ENCODE peak calls at places on chromosomes 16 and 17, in seven cellular contexts. One of them, this sample, is unnamed.
A peak's percentile ranks its signal among the peaks of the same experiment; 100 is the strongest.

GRCh38 chr17:42679001-42679491 is 2.3 kb upstream of the PLEKHH3 start:
- DNase-seq in stimulated activated naive CD8-positive, alpha-beta T cell treated with anti-CD3 and anti-CD28 coated beads, Interleukin-15, Interleukin-2, amounts not matched to agents 100 U/mL and 50 U/mL, for 24 hours: peak; percentile 53
- DNase-seq in T-helper 1 cell: peak; percentile 71
- DNase-seq in EH: peak; percentile 39
- DNase-seq in endodermal cell: peak; percentile 88
- DNase-seq in H9: peak; percentile 72
- DNase-seq in G401: peak; percentile 68
- DNase-seq in this sample: peak; percentile 66

GRCh38 chr16:17347624-17348023 is 123.1 kb downstream of the XYLT1 start:
- DNase-seq in stimulated activated naive CD8-positive, alpha-beta T cell treated with anti-CD3 and anti-CD28 coated beads, Interleukin-15, Interleukin-2, amounts not matched to agents 100 U/mL and 50 U/mL, for 24 hours: no peak
- DNase-seq in T-helper 1 cell: no peak
- DNase-seq in EH: no peak
- DNase-seq in endodermal cell: no peak
- DNase-seq in H9: no peak
- DNase-seq in G401: no peak
- DNase-seq in this sample: no peak

GRCh38 chr16:76656951-76657498 is 379.8 kb downstream of the CNTNAP4 start:
- DNase-seq in stimulated activated naive CD8-positive, alpha-beta T cell treated with anti-CD3 and anti-CD28 coated beads, Interleukin-15, Interleukin-2, amounts not matched to agents 100 U/mL and 50 U/mL, for 24 hours: no peak
- DNase-seq in T-helper 1 cell: no peak
- DNase-seq in EH: no peak
- DNase-seq in endodermal cell: no peak
- DNase-seq in H9: no peak
- DNase-seq in G401: no peak
- DNase-seq in this sample: no peak

GRCh38 chr17:40443988-40444899 is 994 bp downstream of the IGFBP4 start:
- DNase-seq in stimulated activated naive CD8-positive, alpha-beta T cell treated with anti-CD3 and anti-CD28 coated beads, Interleukin-15, Interleukin-2, amounts not matched to agents 100 U/mL and 50 U/mL, for 24 hours: no peak
- DNase-seq in T-helper 1 cell: no peak
- DNase-seq in EH: peak; percentile 37
- DNase-seq in endodermal cell: peak; percentile 76
- DNase-seq in H9: no peak
- DNase-seq in G401: no peak
- DNase-seq in this sample: no peak

GRCh38 chr17:3534881-3535252 is 22.7 kb downstream of the TRPV3 start:
- DNase-seq in stimulated activated naive CD8-positive, alpha-beta T cell treated with anti-CD3 and anti-CD28 coated beads, Interleukin-15, Interleukin-2, amounts not matched to agents 100 U/mL and 50 U/mL, for 24 hours: no peak
- DNase-seq in T-helper 1 cell: peak; percentile 10
- DNase-seq in EH: peak; percentile 66
- DNase-seq in endodermal cell: peak; percentile 87
- DNase-seq in H9: peak; percentile 90
- DNase-seq in G401: peak; percentile 63
- DNase-seq in this sample: peak; percentile 59

GRCh38 chr17:46910179-46910927 is 12.6 kb upstream of the GOSR2 start:
- DNase-seq in stimulated activated naive CD8-positive, alpha-beta T cell treated with anti-CD3 and anti-CD28 coated beads, Interleukin-15, Interleukin-2, amounts not matched to agents 100 U/mL and 50 U/mL, for 24 hours: no peak
- DNase-seq in T-helper 1 cell: no peak
- DNase-seq in EH: no peak
- DNase-seq in endodermal cell: no peak
- DNase-seq in H9: no peak
- DNase-seq in G401: no peak
- DNase-seq in this sample: no peak

GRCh38 chr17:56367381-56367780 is 214.1 kb downstream of the ANKFN1 start:
- DNase-seq in stimulated activated naive CD8-positive, alpha-beta T cell treated with anti-CD3 and anti-CD28 coated beads, Interleukin-15, Interleukin-2, amounts not matched to agents 100 U/mL and 50 U/mL, for 24 hours: no peak
- DNase-seq in T-helper 1 cell: no peak
- DNase-seq in EH: no peak
- DNase-seq in endodermal cell: peak; percentile 67
- DNase-seq in H9: no peak
- DNase-seq in G401: no peak
- DNase-seq in this sample: no peak

GRCh38 chr16:49213594-49213993 is 68.0 kb downstream of the CBLN1 start:
- DNase-seq in stimulated activated naive CD8-positive, alpha-beta T cell treated with anti-CD3 and anti-CD28 coated beads, Interleukin-15, Interleukin-2, amounts not matched to agents 100 U/mL and 50 U/mL, for 24 hours: no peak
- DNase-seq in T-helper 1 cell: no peak
- DNase-seq in EH: no peak
- DNase-seq in endodermal cell: peak; percentile 70
- DNase-seq in H9: peak; percentile 50
- DNase-seq in G401: no peak
- DNase-seq in this sample: no peak

GRCh38 chr17:44065668-44066203 is 735 bp downstream of the LSM12 start:
- DNase-seq in stimulated activated naive CD8-positive, alpha-beta T cell treated with anti-CD3 and anti-CD28 coated beads, Interleukin-15, Interleukin-2, amounts not matched to agents 100 U/mL and 50 U/mL, for 24 hours: peak; percentile 21
- DNase-seq in T-helper 1 cell: peak; percentile 19
- DNase-seq in EH: no peak
- DNase-seq in endodermal cell: no peak
- DNase-seq in H9: no peak
- DNase-seq in G401: no peak
- DNase-seq in this sample: peak; percentile 38

GRCh38 chr17:63437287-63438091 is 8.6 kb downstream of the CYB561 start:
- DNase-seq in stimulated activated naive CD8-positive, alpha-beta T cell treated with anti-CD3 and anti-CD28 coated beads, Interleukin-15, Interleukin-2, amounts not matched to agents 100 U/mL and 50 U/mL, for 24 hours: no peak
- DNase-seq in T-helper 1 cell: no peak
- DNase-seq in EH: no peak
- DNase-seq in endodermal cell: no peak
- DNase-seq in H9: no peak
- DNase-seq in G401: no peak
- DNase-seq in this sample: no peak

GRCh38 chr16:27721548-27722265 is 171.8 kb downstream of the KATNIP start:
- DNase-seq in stimulated activated naive CD8-positive, alpha-beta T cell treated with anti-CD3 and anti-CD28 coated beads, Interleukin-15, Interleukin-2, amounts not matched to agents 100 U/mL and 50 U/mL, for 24 hours: no peak
- DNase-seq in T-helper 1 cell: no peak
- DNase-seq in EH: no peak
- DNase-seq in endodermal cell: no peak
- DNase-seq in H9: no peak
- DNase-seq in G401: no peak
- DNase-seq in this sample: no peak

GRCh38 chr17:72205357-72205756 is 84.5 kb downstream of the SOX9 start:
- DNase-seq in stimulated activated naive CD8-positive, alpha-beta T cell treated with anti-CD3 and anti-CD28 coated beads, Interleukin-15, Interleukin-2, amounts not matched to agents 100 U/mL and 50 U/mL, for 24 hours: no peak
- DNase-seq in T-helper 1 cell: no peak
- DNase-seq in EH: no peak
- DNase-seq in endodermal cell: peak; percentile 76
- DNase-seq in H9: no peak
- DNase-seq in G401: peak; percentile 10
- DNase-seq in this sample: no peak

GRCh38 chr16:9555051-9555450 is 463.6 kb downstream of the HAPSTR1 start:
- DNase-seq in stimulated activated naive CD8-positive, alpha-beta T cell treated with anti-CD3 and anti-CD28 coated beads, Interleukin-15, Interleukin-2, amounts not matched to agents 100 U/mL and 50 U/mL, for 24 hours: no peak
- DNase-seq in T-helper 1 cell: no peak
- DNase-seq in EH: no peak
- DNase-seq in endodermal cell: no peak
- DNase-seq in H9: no peak
- DNase-seq in G401: no peak
- DNase-seq in this sample: no peak

GRCh38 chr17:3885970-3886369 is 6.9 kb downstream of the CAMKK1 start:
- DNase-seq in stimulated activated naive CD8-positive, alpha-beta T cell treated with anti-CD3 and anti-CD28 coated beads, Interleukin-15, Interleukin-2, amounts not matched to agents 100 U/mL and 50 U/mL, for 24 hours: no peak
- DNase-seq in T-helper 1 cell: no peak
- DNase-seq in EH: peak; percentile 81
- DNase-seq in endodermal cell: peak; percentile 85
- DNase-seq in H9: no peak
- DNase-seq in G401: no peak
- DNase-seq in this sample: no peak

GRCh38 chr16:8453359-8453758 is 137.0 kb downstream of the TMEM114 start:
- DNase-seq in stimulated activated naive CD8-positive, alpha-beta T cell treated with anti-CD3 and anti-CD28 coated beads, Interleukin-15, Interleukin-2, amounts not matched to agents 100 U/mL and 50 U/mL, for 24 hours: no peak
- DNase-seq in T-helper 1 cell: no peak
- DNase-seq in EH: no peak
- DNase-seq in endodermal cell: no peak
- DNase-seq in H9: no peak
- DNase-seq in G401: no peak
- DNase-seq in this sample: no peak

GRCh38 chr16:17396762-17397498 is 73.8 kb downstream of the XYLT1 start:
- DNase-seq in stimulated activated naive CD8-positive, alpha-beta T cell treated with anti-CD3 and anti-CD28 coated beads, Interleukin-15, Interleukin-2, amounts not matched to agents 100 U/mL and 50 U/mL, for 24 hours: no peak
- DNase-seq in T-helper 1 cell: no peak
- DNase-seq in EH: peak; percentile 64
- DNase-seq in endodermal cell: no peak
- DNase-seq in H9: no peak
- DNase-seq in G401: no peak
- DNase-seq in this sample: peak; percentile 71

GRCh38 chr17:45294506-45294905 is 22.3 kb downstream of the MAP3K14 start:
- DNase-seq in stimulated activated naive CD8-positive, alpha-beta T cell treated with anti-CD3 and anti-CD28 coated beads, Interleukin-15, Interleukin-2, amounts not matched to agents 100 U/mL and 50 U/mL, for 24 hours: no peak
- DNase-seq in T-helper 1 cell: no peak
- DNase-seq in EH: peak; percentile 95
- DNase-seq in endodermal cell: no peak
- DNase-seq in H9: no peak
- DNase-seq in G401: peak; percentile 27
- DNase-seq in this sample: no peak

GRCh38 chr16:27363797-27364196 is 38.2 kb upstream of the IL21R start:
- DNase-seq in stimulated activated naive CD8-positive, alpha-beta T cell treated with anti-CD3 and anti-CD28 coated beads, Interleukin-15, Interleukin-2, amounts not matched to agents 100 U/mL and 50 U/mL, for 24 hours: no peak
- DNase-seq in T-helper 1 cell: no peak
- DNase-seq in EH: peak; percentile 5
- DNase-seq in endodermal cell: no peak
- DNase-seq in H9: no peak
- DNase-seq in G401: no peak
- DNase-seq in this sample: peak; percentile 25

GRCh38 chr16:70529051-70529777 is 5.6 kb downstream of the SF3B3 start:
- DNase-seq in stimulated activated naive CD8-positive, alpha-beta T cell treated with anti-CD3 and anti-CD28 coated beads, Interleukin-15, Interleukin-2, amounts not matched to agents 100 U/mL and 50 U/mL, for 24 hours: no peak
- DNase-seq in T-helper 1 cell: peak; percentile 28
- DNase-seq in EH: peak; percentile 78
- DNase-seq in endodermal cell: no peak
- DNase-seq in H9: no peak
- DNase-seq in G401: peak; percentile 73
- DNase-seq in this sample: peak; percentile 75

GRCh38 chr16:55021595-55022475 is 91.2 kb downstream of the IRX5 start:
- DNase-seq in stimulated activated naive CD8-positive, alpha-beta T cell treated with anti-CD3 and anti-CD28 coated beads, Interleukin-15, Interleukin-2, amounts not matched to agents 100 U/mL and 50 U/mL, for 24 hours: no peak
- DNase-seq in T-helper 1 cell: no peak
- DNase-seq in EH: peak; percentile 62
- DNase-seq in endodermal cell: peak; percentile 88
- DNase-seq in H9: peak; percentile 78
- DNase-seq in G401: no peak
- DNase-seq in this sample: peak; percentile 41

GRCh38 chr17:38740016-38740415 is 8.1 kb downstream of the PCGF2 start:
- DNase-seq in stimulated activated naive CD8-positive, alpha-beta T cell treated with anti-CD3 and anti-CD28 coated beads, Interleukin-15, Interleukin-2, amounts not matched to agents 100 U/mL and 50 U/mL, for 24 hours: no peak
- DNase-seq in T-helper 1 cell: no peak
- DNase-seq in EH: no peak
- DNase-seq in endodermal cell: no peak
- DNase-seq in H9: no peak
- DNase-seq in G401: no peak
- DNase-seq in this sample: no peak

GRCh38 chr16:46762583-46762982 is 14.4 kb upstream of the MYLK3 start:
- DNase-seq in stimulated activated naive CD8-positive, alpha-beta T cell treated with anti-CD3 and anti-CD28 coated beads, Interleukin-15, Interleukin-2, amounts not matched to agents 100 U/mL and 50 U/mL, for 24 hours: no peak
- DNase-seq in T-helper 1 cell: no peak
- DNase-seq in EH: no peak
- DNase-seq in endodermal cell: no peak
- DNase-seq in H9: no peak
- DNase-seq in G401: peak; percentile 15
- DNase-seq in this sample: no peak

GRCh38 chr16:54422159-54422558 is 135.6 kb upstream of the IRX3 start:
- DNase-seq in stimulated activated naive CD8-positive, alpha-beta T cell treated with anti-CD3 and anti-CD28 coated beads, Interleukin-15, Interleukin-2, amounts not matched to agents 100 U/mL and 50 U/mL, for 24 hours: no peak
- DNase-seq in T-helper 1 cell: no peak
- DNase-seq in EH: no peak
- DNase-seq in endodermal cell: no peak
- DNase-seq in H9: no peak
- DNase-seq in G401: no peak
- DNase-seq in this sample: no peak

GRCh38 chr17:2053380-2054261 is 1.3 kb upstream of the HIC1 start:
- DNase-seq in stimulated activated naive CD8-positive, alpha-beta T cell treated with anti-CD3 and anti-CD28 coated beads, Interleukin-15, Interleukin-2, amounts not matched to agents 100 U/mL and 50 U/mL, for 24 hours: peak; percentile 88
- DNase-seq in T-helper 1 cell: peak; percentile 65
- DNase-seq in EH: peak; percentile 77
- DNase-seq in endodermal cell: peak; percentile 95
- DNase-seq in H9: peak; percentile 87
- DNase-seq in G401: peak; percentile 75
- DNase-seq in this sample: peak; percentile 71

GRCh38 chr17:63911657-63912100 is 621 bp upstream of the CSHL1 start:
- DNase-seq in stimulated activated naive CD8-positive, alpha-beta T cell treated with anti-CD3 and anti-CD28 coated beads, Interleukin-15, Interleukin-2, amounts not matched to agents 100 U/mL and 50 U/mL, for 24 hours: peak; percentile 77
- DNase-seq in T-helper 1 cell: peak; percentile 46
- DNase-seq in EH: peak; percentile 46
- DNase-seq in endodermal cell: peak; percentile 93
- DNase-seq in H9: peak; percentile 82
- DNase-seq in G401: peak; percentile 19
- DNase-seq in this sample: peak; percentile 69

GRCh38 chr17:13477180-13477611 is 124.5 kb downstream of the HS3ST3A1 start:
- DNase-seq in stimulated activated naive CD8-positive, alpha-beta T cell treated with anti-CD3 and anti-CD28 coated beads, Interleukin-15, Interleukin-2, amounts not matched to agents 100 U/mL and 50 U/mL, for 24 hours: no peak
- DNase-seq in T-helper 1 cell: no peak
- DNase-seq in EH: peak; percentile 60
- DNase-seq in endodermal cell: no peak
- DNase-seq in H9: no peak
- DNase-seq in G401: no peak
- DNase-seq in this sample: no peak

GRCh38 chr17:39676198-39676819 is 8.1 kb downstream of the PNMT start:
- DNase-seq in stimulated activated naive CD8-positive, alpha-beta T cell treated with anti-CD3 and anti-CD28 coated beads, Interleukin-15, Interleukin-2, amounts not matched to agents 100 U/mL and 50 U/mL, for 24 hours: peak; percentile 55
- DNase-seq in T-helper 1 cell: peak; percentile 84
- DNase-seq in EH: peak; percentile 62
- DNase-seq in endodermal cell: peak; percentile 87
- DNase-seq in H9: no peak
- DNase-seq in G401: no peak
- DNase-seq in this sample: peak; percentile 62

GRCh38 chr17:79188048-79188447 is 113.4 kb downstream of the ENGASE start:
- DNase-seq in stimulated activated naive CD8-positive, alpha-beta T cell treated with anti-CD3 and anti-CD28 coated beads, Interleukin-15, Interleukin-2, amounts not matched to agents 100 U/mL and 50 U/mL, for 24 hours: peak; percentile 26
- DNase-seq in T-helper 1 cell: no peak
- DNase-seq in EH: no peak
- DNase-seq in endodermal cell: peak; percentile 93
- DNase-seq in H9: peak; percentile 88
- DNase-seq in G401: no peak
- DNase-seq in this sample: no peak

GRCh38 chr17:41895617-41896016 is 23.1 kb downstream of the ACLY start:
- DNase-seq in stimulated activated naive CD8-positive, alpha-beta T cell treated with anti-CD3 and anti-CD28 coated beads, Interleukin-15, Interleukin-2, amounts not matched to agents 100 U/mL and 50 U/mL, for 24 hours: no peak
- DNase-seq in T-helper 1 cell: no peak
- DNase-seq in EH: peak; percentile 27
- DNase-seq in endodermal cell: no peak
- DNase-seq in H9: no peak
- DNase-seq in G401: no peak
- DNase-seq in this sample: no peak

GRCh38 chr16:50548659-50549560 is 714 bp downstream of the NKD1 start:
- DNase-seq in stimulated activated naive CD8-positive, alpha-beta T cell treated with anti-CD3 and anti-CD28 coated beads, Interleukin-15, Interleukin-2, amounts not matched to agents 100 U/mL and 50 U/mL, for 24 hours: no peak
- DNase-seq in T-helper 1 cell: peak; percentile 23
- DNase-seq in EH: no peak
- DNase-seq in endodermal cell: no peak
- DNase-seq in H9: no peak
- DNase-seq in G401: no peak
- DNase-seq in this sample: no peak

This sample was measured in erythroblast.